ENCODE peak calls at places on chromosomes 4 and X, in nine cellular contexts. Q, W, B, G, L, T, D, Y and J are unnamed samples.

GRCh38 chr4:122777846-122778501 is 45.5 kb downstream of the BBS12 start:
- DNase-seq in Q (no peak), W (peak), B (peak), G (no peak), L (no peak), T (no peak), D (no peak), Y (no peak), J (no peak)

GRCh38 chrX:56763556-56764152 is 34.6 kb downstream of the NBDY start:
- DNase-seq in Q (no peak), W (no peak), B (peak), G (no peak), L (no peak), T (peak), D (peak), Y (peak), J (no peak)

GRCh38 chrX:64205441-64205734 is at the start of gene AMER1:
- DNase-seq in Q (no peak), W (no peak), B (no peak), G (no peak), L (no peak), T (no peak), D (no peak), Y (no peak), J (peak)

GRCh38 chr4:29467044-29467717 is 1253.0 kb upstream of the PCDH7 start:
- DNase-seq in Q (no peak), W (peak), B (no peak), G (no peak), L (no peak), T (no peak), D (no peak), Y (no peak), J (no peak)

GRCh38 chr4:34826660-34827059 is 1417.7 kb downstream of the ARAP2 start:
- DNase-seq in Q (no peak), W (no peak), B (no peak), G (no peak), L (no peak), T (no peak), D (no peak), Y (no peak), J (no peak)

GRCh38 chr4:156228706-156229105 is 275.0 kb upstream of the CTSO start:
- DNase-seq in Q (no peak), W (no peak), B (no peak), G (no peak), L (no peak), T (no peak), D (no peak), Y (no peak), J (no peak)

GRCh38 chrX:357035-357692 is 29.5 kb downstream of the PPP2R3B start:
- DNase-seq in Q (no peak), W (no peak), B (no peak), G (no peak), L (peak), T (no peak), D (no peak), Y (no peak), J (no peak)

GRCh38 chrX:117808413-117808812 is 308.2 kb downstream of the KLHL13 start:
- DNase-seq in Q (no peak), W (no peak), B (no peak), G (no peak), L (no peak), T (no peak), D (no peak), Y (peak), J (no peak)

GRCh38 chrX:45233541-45233940 is 32.9 kb upstream of the DIPK2B start:
- DNase-seq in Q (no peak), W (no peak), B (no peak), G (no peak), L (no peak), T (no peak), D (no peak), Y (no peak), J (no peak)

GRCh38 chrX:38149016-38149415 is 71.7 kb downstream of the SRPX start:
- DNase-seq in Q (no peak), W (no peak), B (no peak), G (no peak), L (no peak), T (no peak), D (no peak), Y (no peak), J (no peak)

GRCh38 chrX:71632923-71633657 is 14.8 kb upstream of the CXCR3 start:
- DNase-seq in Q (no peak), W (no peak), B (no peak), G (no peak), L (no peak), T (no peak), D (no peak), Y (no peak), J (no peak)

GRCh38 chrX:1463581-1464281 is 11.0 kb upstream of the ASMTL start:
- DNase-seq in Q (peak), W (no peak), B (no peak), G (no peak), L (peak), T (peak), D (no peak), Y (no peak), J (no peak)

GRCh38 chrX:15948318-15948660 is 93.7 kb upstream of the AP1S2 start:
- DNase-seq in Q (no peak), W (no peak), B (no peak), G (no peak), L (no peak), T (no peak), D (no peak), Y (no peak), J (no peak)

GRCh38 chr4:41949531-41949930 is 14.3 kb downstream of the TMEM33 start:
- DNase-seq in Q (no peak), W (no peak), B (no peak), G (no peak), L (no peak), T (no peak), D (no peak), Y (no peak), J (no peak)

GRCh38 chr4:108345862-108346530 is 177.3 kb upstream of the LEF1 start:
- DNase-seq in Q (no peak), W (no peak), B (no peak), G (no peak), L (no peak), T (no peak), D (no peak), Y (no peak), J (no peak)

GRCh38 chr4:8155048-8155447 is 3.6 kb downstream of the ABLIM2 start:
- DNase-seq in Q (no peak), W (no peak), B (peak), G (no peak), L (no peak), T (no peak), D (no peak), Y (no peak), J (no peak)

GRCh38 chr4:183626168-183626567 is 32.8 kb downstream of the RWDD4 start:
- DNase-seq in Q (no peak), W (no peak), B (no peak), G (no peak), L (no peak), T (no peak), D (no peak), Y (no peak), J (no peak)

GRCh38 chrX:69179380-69179911 is 14.2 kb upstream of the PJA1 start:
- DNase-seq in Q (no peak), W (peak), B (no peak), G (peak), L (no peak), T (no peak), D (peak), Y (peak), J (no peak)

GRCh38 chrX:132505116-132505515 is 16.3 kb upstream of the MBNL3 start:
- DNase-seq in Q (no peak), W (peak), B (peak), G (no peak), L (no peak), T (no peak), D (no peak), Y (no peak), J (no peak)

GRCh38 chrX:65697915-65698796 is 30.7 kb downstream of the MSN start:
- DNase-seq in Q (peak), W (peak), B (no peak), G (no peak), L (no peak), T (no peak), D (no peak), Y (peak), J (peak)

GRCh38 chr4:123832173-123833026 is 435.8 kb downstream of the SPRY1 start:
- DNase-seq in Q (no peak), W (peak), B (peak), G (peak), L (peak), T (peak), D (no peak), Y (no peak), J (no peak)

GRCh38 chrX:150533863-150534262 is 34.6 kb upstream of the MTM1 start:
- DNase-seq in Q (no peak), W (no peak), B (no peak), G (no peak), L (no peak), T (no peak), D (no peak), Y (no peak), J (no peak)

GRCh38 chr4:108398836-108399235 is 221.5 kb upstream of the RPL34 start:
- DNase-seq in Q (no peak), W (no peak), B (no peak), G (no peak), L (no peak), T (no peak), D (no peak), Y (no peak), J (no peak)

GRCh38 chr4:123559955-123560669 is 163.5 kb downstream of the SPRY1 start:
- DNase-seq in Q (no peak), W (peak), B (peak), G (no peak), L (no peak), T (no peak), D (no peak), Y (peak), J (no peak)

GRCh38 chr4:188660796-188661195 is 521.6 kb downstream of the TRIML1 start:
- DNase-seq in Q (no peak), W (no peak), B (no peak), G (no peak), L (no peak), T (no peak), D (no peak), Y (no peak), J (no peak)

GRCh38 chr4:87399148-87399547 is 8.2 kb upstream of the HSD17B11 start:
- DNase-seq in Q (no peak), W (no peak), B (no peak), G (no peak), L (no peak), T (no peak), D (peak), Y (no peak), J (no peak)

GRCh38 chr4:40251366-40251765 is 54.5 kb downstream of the RHOH start:
- DNase-seq in Q (no peak), W (no peak), B (no peak), G (no peak), L (no peak), T (no peak), D (no peak), Y (no peak), J (no peak)

GRCh38 chr4:8176547-8177399 is 18.2 kb upstream of the ABLIM2 start:
- DNase-seq in Q (peak), W (peak), B (peak), G (no peak), L (no peak), T (no peak), D (peak), Y (peak), J (no peak)

GRCh38 chrX:155218777-155219176 is 2.5 kb downstream of the VBP1 start:
- DNase-seq in Q (no peak), W (no peak), B (no peak), G (no peak), L (no peak), T (no peak), D (no peak), Y (no peak), J (no peak)

GRCh38 chr4:41550308-41550707 is 12.4 kb downstream of the LIMCH1 start:
- DNase-seq in Q (no peak), W (peak), B (peak), G (no peak), L (no peak), T (no peak), D (no peak), Y (no peak), J (no peak)

GRCh38 chr4:10102981-10103330 is 13.6 kb downstream of the WDR1 start:
- DNase-seq in Q (no peak), W (no peak), B (no peak), G (no peak), L (no peak), T (no peak), D (no peak), Y (no peak), J (no peak)

GRCh38 chr4:24583451-24584174 is 741 bp downstream of the DHX15 start:
- DNase-seq in Q (peak), W (peak), B (peak), G (no peak), L (peak), T (peak), D (peak), Y (peak), J (no peak)

GRCh38 chr4:144355809-144356757 is 215.6 kb upstream of the GYPA start:
- DNase-seq in Q (no peak), W (peak), B (peak), G (peak), L (no peak), T (no peak), D (no peak), Y (peak), J (peak)

GRCh38 chr4:104494822-104495559 is at the start of gene CXXC4:
- DNase-seq in Q (no peak), W (peak), B (peak), G (no peak), L (no peak), T (peak), D (peak), Y (peak), J (no peak)

GRCh38 chrX:136189222-136189621 is 41.9 kb downstream of the FHL1 start:
- DNase-seq in Q (no peak), W (no peak), B (peak), G (no peak), L (no peak), T (no peak), D (peak), Y (no peak), J (no peak)

GRCh38 chrX:20727447-20727846 is 460.7 kb upstream of the RPS6KA3 start:
- DNase-seq in Q (no peak), W (no peak), B (no peak), G (no peak), L (no peak), T (no peak), D (no peak), Y (no peak), J (no peak)

GRCh38 chr4:169315530-169316306 is 45.0 kb upstream of the SH3RF1 start:
- DNase-seq in Q (no peak), W (peak), B (peak), G (peak), L (no peak), T (no peak), D (no peak), Y (peak), J (no peak)

GRCh38 chr4:37685726-37686372 is 327 bp downstream of the RELL1 start:
- DNase-seq in Q (peak), W (no peak), B (no peak), G (no peak), L (peak), T (peak), D (peak), Y (peak), J (no peak)

GRCh38 chr4:139762715-139763114 is 97.1 kb downstream of the MGST2 start:
- DNase-seq in Q (no peak), W (peak), B (peak), G (no peak), L (no peak), T (no peak), D (no peak), Y (no peak), J (no peak)
- H3K4me3 ChIP-seq in Q (no peak), W (no peak), B (no peak), G (no peak), L (no peak), T (no peak), D (no peak), Y (no peak), J (no peak)

GRCh38 chr4:89586318-89586717 is 250.6 kb downstream of the SNCA start:
- DNase-seq in Q (no peak), W (no peak), B (no peak), G (no peak), L (no peak), T (no peak), D (no peak), Y (peak), J (no peak)

GRCh38 chr4:89588366-89588765 is 248.6 kb downstream of the SNCA start:
- DNase-seq in Q (no peak), W (no peak), B (no peak), G (no peak), L (no peak), T (no peak), D (no peak), Y (no peak), J (no peak)

GRCh38 chr4:89590102-89590501 is 246.9 kb downstream of the SNCA start:
- DNase-seq in Q (no peak), W (no peak), B (no peak), G (no peak), L (no peak), T (no peak), D (no peak), Y (peak), J (no peak)

GRCh38 chr4:89587364-89587763 is 249.6 kb downstream of the SNCA start:
- DNase-seq in Q (no peak), W (no peak), B (no peak), G (no peak), L (no peak), T (no peak), D (no peak), Y (no peak), J (no peak)

DNA sequence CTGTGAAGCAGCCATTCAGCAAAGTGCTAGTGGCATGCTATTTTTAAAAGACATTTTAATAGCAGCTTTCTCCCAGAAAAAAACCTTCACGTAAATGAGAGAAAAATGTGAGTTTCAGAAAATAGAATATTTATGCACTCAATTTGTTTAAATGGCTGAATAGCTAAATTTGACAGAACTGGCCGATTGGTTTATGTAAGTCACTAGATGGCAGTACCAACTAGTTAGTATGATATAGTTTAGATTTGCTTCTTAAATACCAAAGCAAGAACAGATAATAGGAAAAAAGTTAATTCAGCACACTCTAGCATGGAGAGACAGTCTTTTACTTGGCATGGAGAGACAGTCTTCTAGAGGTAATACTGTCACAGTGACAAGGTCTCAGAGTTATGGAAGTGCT is 250.1 kb downstream of the SNCA start:
- DNase-seq in Q (no peak), W (peak), B (peak), G (no peak), L (no peak), T (no peak), D (no peak), Y (peak), J (no peak)
- TF ChIP-seq CTCF in Q (no peak), W (peak), B (no peak), G (peak), L (peak), T (no peak), D (peak), Y (peak), J (no peak)

DNA sequence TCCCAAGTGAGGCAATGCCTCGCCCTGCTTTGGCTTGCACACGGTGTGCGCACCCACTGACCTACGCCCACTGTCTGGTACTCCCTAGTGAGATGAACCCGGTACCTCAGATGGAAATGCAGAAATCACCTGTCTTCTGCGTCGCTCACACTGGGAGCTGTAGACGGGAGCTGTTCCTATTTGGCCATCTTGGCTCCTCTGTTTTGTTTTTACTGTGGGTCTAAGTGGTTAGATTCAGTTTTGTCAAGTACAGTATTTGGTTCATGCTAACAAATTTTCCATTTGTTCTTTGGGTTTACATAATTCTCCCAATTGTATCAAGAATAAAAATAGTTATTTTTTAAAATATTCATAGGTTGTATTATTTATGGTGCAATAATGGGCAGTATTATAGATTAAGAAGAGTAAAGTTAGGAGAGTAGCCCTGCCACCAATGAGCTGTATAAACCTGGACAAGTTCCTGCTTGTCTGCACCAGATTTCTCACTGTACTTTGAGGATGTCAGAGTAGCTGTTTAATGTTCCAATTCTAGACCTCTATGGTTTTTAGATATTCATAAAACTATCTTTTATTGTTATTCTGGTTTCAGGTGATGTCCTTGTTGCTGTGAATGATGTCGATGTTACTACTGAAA is 23.4 kb downstream of the INTU start:
- DNase-seq in Q (no peak), W (no peak), B (no peak), G (no peak), L (no peak), T (no peak), D (no peak), Y (no peak), J (no peak)
- H3K4me3 ChIP-seq in Q (no peak), W (no peak), B (no peak), G (no peak), L (no peak), T (no peak), D (no peak), Y (peak), J (no peak)

GRCh38 chr4:138113819-138114415 is 128.2 kb downstream of the SLC7A11 start:
- DNase-seq in Q (no peak), W (peak), B (peak), G (peak), L (no peak), T (no peak), D (no peak), Y (no peak), J (no peak)

GRCh38 chr4:138110815-138111214 is 131.3 kb downstream of the SLC7A11 start:
- DNase-seq in Q (no peak), W (peak), B (peak), G (no peak), L (no peak), T (no peak), D (no peak), Y (no peak), J (no peak)

GRCh38 chr4:138112389-138112788 is 129.8 kb downstream of the SLC7A11 start:
- DNase-seq in Q (no peak), W (no peak), B (no peak), G (no peak), L (no peak), T (no peak), D (no peak), Y (peak), J (no peak)

GRCh38 chr4:138114434-138114833 is 127.7 kb downstream of the SLC7A11 start:
- DNase-seq in Q (no peak), W (peak), B (peak), G (no peak), L (no peak), T (no peak), D (no peak), Y (no peak), J (peak)

DNA sequence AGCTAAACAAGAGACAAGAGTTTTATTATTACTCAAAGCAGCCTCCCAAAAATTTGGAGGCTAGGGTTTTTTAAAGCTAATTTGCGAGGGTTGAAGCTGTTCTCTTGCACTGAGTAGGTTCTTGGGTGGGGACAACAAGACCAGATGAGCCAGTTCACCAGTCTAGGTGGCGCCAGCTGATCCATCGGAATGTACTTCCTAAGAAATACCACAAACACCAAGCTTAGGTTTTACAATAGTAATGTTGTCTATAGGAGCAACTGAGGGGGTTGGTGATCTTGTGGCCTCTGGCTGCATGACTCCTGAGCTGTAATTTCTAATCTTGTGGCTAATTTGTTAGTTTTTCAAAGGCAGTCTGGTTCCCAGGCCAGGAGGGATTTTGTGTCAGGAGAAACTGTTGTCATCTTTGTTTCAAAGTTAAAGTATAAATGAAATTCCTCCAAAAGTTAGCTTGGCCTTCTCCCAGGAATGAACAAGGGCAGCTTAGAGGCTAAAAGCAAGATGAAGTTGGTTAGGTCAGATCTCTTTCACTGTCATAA is 130.6 kb downstream of the SLC7A11 start:
- DNase-seq in Q (no peak), W (peak), B (peak), G (no peak), L (no peak), T (no peak), D (no peak), Y (peak), J (no peak)
- TF ChIP-seq CTCF in Q (no peak), W (no peak), B (no peak), G (no peak), L (no peak), T (no peak), D (no peak), Y (peak), J (no peak)